ENCODE peak calls at places on chromosomes 13 and 19, in ten cellular contexts. C, G, M, N, Z, X, D, V, K and L are unnamed samples.

GRCh38 chr13:43305416-43305815 is 282.0 kb downstream of the DNAJC15 start:
- DNase-seq in C (no peak), G (no peak), M (no peak), N (no peak), Z (no peak), X (no peak), D (no peak), V (no peak), K (no peak), L (no peak)

GRCh38 chr13:41060723-41061074 is 610 bp upstream of the WBP4 start:
- DNase-seq in C (peak), G (peak), M (no peak), N (peak), Z (peak), X (peak), D (no peak), V (peak), K (peak), L (peak)

GRCh38 chr19:11420429-11420893 is 1.3 kb upstream of the RGL3 start:
- DNase-seq in C (no peak), G (peak), M (no peak), N (no peak), Z (peak), X (no peak), D (no peak), V (no peak), K (peak), L (no peak)

GRCh38 chr19:1361601-1362384 is 21.9 kb upstream of the NDUFS7 start:
- DNase-seq in C (no peak), G (no peak), M (no peak), N (no peak), Z (no peak), X (no peak), D (peak), V (no peak), K (no peak), L (no peak)

GRCh38 chr13:113958373-113958772 is 15.5 kb downstream of the C13orf46 start:
- DNase-seq in C (no peak), G (no peak), M (no peak), N (no peak), Z (no peak), X (no peak), D (no peak), V (no peak), K (peak), L (no peak)

GRCh38 chr19:51702103-51702753 is 9.1 kb downstream of the SPACA6 start:
- DNase-seq in C (no peak), G (peak), M (peak), N (no peak), Z (peak), X (no peak), D (no peak), V (peak), K (peak), L (peak)

GRCh38 chr19:53977429-53977990 is 13.9 kb upstream of the CACNG6 start:
- DNase-seq in C (no peak), G (peak), M (no peak), N (peak), Z (peak), X (peak), D (peak), V (peak), K (peak), L (no peak)

GRCh38 chr19:15358918-15359317 is 20.7 kb downstream of the AKAP8 start:
- DNase-seq in C (no peak), G (no peak), M (no peak), N (no peak), Z (no peak), X (no peak), D (no peak), V (no peak), K (no peak), L (no peak)

GRCh38 chr13:50358221-50358620 is 343.0 kb downstream of the KCNRG start:
- DNase-seq in C (no peak), G (no peak), M (no peak), N (no peak), Z (no peak), X (no peak), D (no peak), V (no peak), K (no peak), L (no peak)

GRCh38 chr19:54473071-54473941 is at the start of gene CDC42EP5:
- DNase-seq in C (no peak), G (peak), M (peak), N (no peak), Z (peak), X (no peak), D (no peak), V (no peak), K (peak), L (no peak)

GRCh38 chr13:29771247-29771646 is 79.2 kb downstream of the UBL3 start:
- DNase-seq in C (no peak), G (no peak), M (no peak), N (no peak), Z (peak), X (no peak), D (no peak), V (no peak), K (no peak), L (no peak)

GRCh38 chr13:60095300-60095699 is 68.4 kb downstream of the DIAPH3 start:
- DNase-seq in C (no peak), G (no peak), M (no peak), N (no peak), Z (no peak), X (no peak), D (no peak), V (no peak), K (no peak), L (no peak)

GRCh38 chr13:101408154-101408553 is 8.2 kb downstream of the NALCN start:
- DNase-seq in C (no peak), G (no peak), M (no peak), N (no peak), Z (no peak), X (no peak), D (no peak), V (no peak), K (no peak), L (no peak)

GRCh38 chr19:369256-369655 is 24.7 kb upstream of the MIER2 start:
- DNase-seq in C (no peak), G (no peak), M (peak), N (no peak), Z (no peak), X (no peak), D (no peak), V (no peak), K (no peak), L (no peak)

GRCh38 chr19:49125025-49125731 is 5.8 kb downstream of the PPFIA3 start:
- DNase-seq in C (no peak), G (no peak), M (peak), N (no peak), Z (peak), X (no peak), D (no peak), V (no peak), K (no peak), L (no peak)

GRCh38 chr13:35930665-35931631 is 200.2 kb downstream of the DCLK1 start:
- DNase-seq in C (no peak), G (no peak), M (no peak), N (no peak), Z (no peak), X (no peak), D (no peak), V (no peak), K (no peak), L (no peak)

GRCh38 chr19:37926711-37927110 is 19.7 kb downstream of the SIPA1L3 start:
- DNase-seq in C (no peak), G (no peak), M (no peak), N (no peak), Z (no peak), X (no peak), D (no peak), V (no peak), K (no peak), L (no peak)

GRCh38 chr19:6551607-6552450 is 21.0 kb downstream of the TNFSF9 start:
- DNase-seq in C (peak), G (no peak), M (peak), N (no peak), Z (peak), X (no peak), D (no peak), V (peak), K (no peak), L (peak)

GRCh38 chr13:113837554-113838355 is 26.1 kb downstream of the GAS6 start:
- DNase-seq in C (no peak), G (peak), M (peak), N (no peak), Z (peak), X (no peak), D (peak), V (no peak), K (peak), L (no peak)